ENCODE peak calls at places on chromosome 10, in four cellular contexts. G, J, N and H are unnamed samples.

GRCh38 chr10:110214380-110214826 is 7.0 kb downstream of the MXI1 start:
- DNase-seq in N (no peak), G (no peak), J (no peak), H (no peak)

GRCh38 chr10:61990761-61991135 is 89.2 kb downstream of the ARID5B start:
- DNase-seq in J (no peak), N (no peak), G (no peak), H (no peak)

GRCh38 chr10:101441539-101442455 is 87.8 kb downstream of the BTRC start:
- DNase-seq in G (no peak), J (peak), N (no peak), H (no peak)

GRCh38 chr10:131706952-131707351 is 193.9 kb upstream of the PPP2R2D start:
- DNase-seq in J (no peak), G (no peak), N (no peak), H (no peak)

GRCh38 chr10:49282879-49283321 is 16.1 kb upstream of the C10orf71 start:
- DNase-seq in J (no peak), N (peak), G (no peak), H (no peak)

GRCh38 chr10:113362645-113363091 is 190.2 kb upstream of the HABP2 start:
- DNase-seq in G (no peak), N (no peak), J (no peak), H (peak)

GRCh38 chr10:132869621-132870020 is 72.7 kb downstream of the CFAP46 start:
- DNase-seq in J (no peak), N (peak), G (peak), H (peak)

GRCh38 chr10:83459124-83459523 is 680.2 kb upstream of the GHITM start:
- DNase-seq in G (no peak), N (no peak), J (no peak), H (no peak)

GRCh38 chr10:111037868-111038267 is 39.0 kb upstream of the ADRA2A start:
- DNase-seq in G (no peak), J (no peak), N (no peak), H (no peak)

GRCh38 chr10:78567680-78568453 is 500.9 kb upstream of the ZMIZ1 start:
- DNase-seq in N (peak), J (no peak), G (no peak), H (no peak)

GRCh38 chr10:33116293-33116697 is 158.3 kb upstream of the ITGB1 start:
- DNase-seq in G (no peak), N (no peak), J (peak), H (peak)

GRCh38 chr10:84191106-84191505 is 3.2 kb upstream of the CDHR1 start:
- DNase-seq in J (no peak), N (no peak), G (peak), H (no peak)

GRCh38 chr10:15325243-15326002 is 45.7 kb downstream of the FAM171A1 start:
- DNase-seq in G (no peak), J (peak), N (no peak), H (no peak)

GRCh38 chr10:43689007-43689491 is 40.4 kb upstream of the ZNF32 start:
- DNase-seq in N (peak), G (no peak), J (no peak), H (no peak)

GRCh38 chr10:24716295-24716694 is 7.4 kb downstream of the ARHGAP21 start:
- DNase-seq in N (no peak), G (peak), J (peak), H (no peak)

GRCh38 chr10:85124592-85124991 is 796.2 kb downstream of the CCSER2 start:
- DNase-seq in J (no peak), N (no peak), G (no peak), H (no peak)

GRCh38 chr10:133089461-133089800 is 1.7 kb downstream of the ADGRA1 start:
- DNase-seq in J (no peak), G (no peak), N (no peak), H (no peak)

GRCh38 chr10:97321032-97321806 is 2.1 kb downstream of the FRAT1 start:
- DNase-seq in N (peak), G (peak), J (no peak), H (peak)

GRCh38 chr10:117131390-117132327 is 6.4 kb downstream of the VAX1 start:
- DNase-seq in J (no peak), N (no peak), G (peak), H (no peak)

GRCh38 chr10:12501851-12502525 is 152.6 kb downstream of the CAMK1D start:
- DNase-seq in G (no peak), N (peak), J (no peak), H (no peak)

GRCh38 chr10:75012471-75012870 is 99.0 kb upstream of the SAMD8 start:
- DNase-seq in N (no peak), G (no peak), J (no peak), H (no peak)

GRCh38 chr10:22320591-22321155 is at the start of gene BMI1:
- DNase-seq in N (peak), G (peak), J (peak), H (peak)

GRCh38 chr10:48589266-48589665 is 15.6 kb downstream of the ARHGAP22 start:
- DNase-seq in G (no peak), N (no peak), J (no peak), H (no peak)

GRCh38 chr10:124509836-124510535 is 48.4 kb downstream of the LHPP start:
- DNase-seq in G (no peak), N (no peak), J (no peak), H (no peak)

GRCh38 chr10:126521354-126521753 is 133.1 kb upstream of the ADAM12 start:
- DNase-seq in J (peak), G (no peak), N (no peak), H (no peak)

GRCh38 chr10:32225976-32226375 is 121.0 kb downstream of the EPC1 start:
- DNase-seq in J (no peak), G (no peak), N (no peak), H (no peak)

GRCh38 chr10:26854524-26854923 is 6.2 kb downstream of the ABI1 start:
- DNase-seq in J (no peak), N (no peak), G (no peak), H (no peak)

GRCh38 chr10:127797339-127797738 is 60.4 kb downstream of the FOXI2 start:
- DNase-seq in N (no peak), G (no peak), J (no peak), H (no peak)

GRCh38 chr10:33008499-33009243 is 50.6 kb upstream of the ITGB1 start:
- DNase-seq in J (peak), G (peak), N (peak), H (no peak)

GRCh38 chr10:23516530-23516929 is 77.7 kb downstream of the OTUD1 start:
- DNase-seq in G (no peak), J (peak), N (no peak), H (no peak)

GRCh38 chr10:79253704-79254103 is 93.6 kb upstream of the PPIF start:
- DNase-seq in G (no peak), J (no peak), N (no peak), H (no peak)

GRCh38 chr10:32377458-32378370 is 30.8 kb upstream of the EPC1 start:
- DNase-seq in J (peak), N (no peak), G (peak), H (no peak)

GRCh38 chr10:112938808-112939482 is 11.1 kb upstream of the TCF7L2 start:
- DNase-seq in G (no peak), N (no peak), J (no peak), H (no peak)

GRCh38 chr10:22386396-22386928 is 41.2 kb downstream of the SPAG6 start:
- DNase-seq in J (no peak), N (no peak), G (no peak), H (no peak)

GRCh38 chr10:60099998-60100747 is 193.8 kb upstream of the CCDC6 start:
- DNase-seq in J (peak), G (no peak), N (no peak), H (no peak)

GRCh38 chr10:78537018-78537417 is 503.4 kb downstream of the RPS24 start:
- DNase-seq in N (no peak), J (no peak), G (no peak), H (no peak)

GRCh38 chr10:11798862-11799735 is 24.1 kb upstream of the PROSER2 start:
- DNase-seq in G (no peak), N (no peak), J (no peak), H (no peak)

GRCh38 chr10:97174937-97175336 is 10.8 kb downstream of the SLIT1 start:
- DNase-seq in J (no peak), G (no peak), N (no peak), H (no peak)

GRCh38 chr10:75984067-75984466 is 552.6 kb downstream of the LRMDA start:
- DNase-seq in J (no peak), G (no peak), N (no peak), H (no peak)

GRCh38 chr10:73916761-73917470 is 6.0 kb downstream of the PLAU start:
- DNase-seq in N (no peak), G (peak), J (no peak), H (no peak)

GRCh38 chr10:73922007-73922863 is 11.3 kb downstream of the PLAU start:
- DNase-seq in G (no peak), N (no peak), J (no peak), H (no peak)

GRCh38 chr10:73917566-73918305 is 6.8 kb downstream of the PLAU start:
- DNase-seq in N (no peak), J (no peak), G (no peak), H (no peak)

GRCh38 chr10:73922864-73923133 is 11.9 kb downstream of the PLAU start:
- DNase-seq in J (no peak), G (no peak), N (no peak), H (no peak)

DNA sequence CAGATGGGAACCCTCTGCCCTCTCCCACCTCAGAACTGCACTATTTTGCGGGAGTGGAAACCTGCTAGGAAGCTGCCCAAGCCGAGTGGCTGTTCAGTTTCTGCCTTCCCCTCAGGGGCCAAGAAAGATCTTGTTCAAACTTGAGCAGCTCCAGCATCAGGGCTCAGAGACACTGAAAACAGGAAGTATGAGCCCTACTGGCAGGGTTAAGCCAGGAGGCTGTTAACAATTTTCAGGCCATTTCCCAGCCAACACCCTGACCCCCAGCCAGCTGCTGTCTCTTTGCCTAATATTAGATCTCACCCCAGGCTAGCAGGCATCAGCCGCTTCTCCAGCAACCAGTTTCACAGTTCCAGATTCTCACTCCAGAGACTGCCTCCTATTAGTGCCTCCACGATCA is 9.2 kb downstream of the PLAU start:
- DNase-seq in J (no peak), N (peak), G (peak), H (peak)
- TF ChIP-seq CTCF in J (no peak), N (no peak), G (no peak), H (no peak)

DNA sequence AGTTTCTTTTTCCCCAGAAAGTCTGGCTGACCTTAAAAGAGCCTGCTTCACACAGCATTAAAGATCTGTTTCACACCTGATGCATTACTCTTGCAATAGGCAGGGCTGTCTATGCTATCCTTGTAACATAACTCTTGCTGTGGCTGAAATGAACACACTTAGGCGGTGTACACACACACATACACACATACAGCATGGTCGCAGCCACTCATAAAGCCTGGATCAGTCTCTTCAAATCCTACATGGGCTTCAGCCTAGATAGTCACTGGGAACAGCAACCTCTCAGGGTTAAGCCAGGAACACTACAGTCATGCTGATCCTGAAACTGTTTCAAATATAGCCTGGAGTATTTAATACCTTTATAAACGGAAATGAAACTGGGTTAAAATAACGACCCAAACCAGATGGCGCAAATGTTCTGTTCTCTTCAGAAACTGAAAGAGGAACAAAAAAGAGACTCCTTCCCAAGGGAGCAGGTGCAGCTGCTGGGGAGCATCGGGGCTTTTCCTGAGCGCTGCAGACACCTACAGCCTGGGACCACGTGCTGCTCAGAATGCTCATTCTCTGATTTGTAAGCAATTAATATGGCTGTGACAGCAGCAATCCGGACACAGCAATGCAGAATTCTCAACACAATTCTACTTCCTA is 61.0 kb upstream of the SFMBT2 start:
- DNase-seq in N (no peak), G (peak), J (no peak), H (no peak)
- TF ChIP-seq EP300 in N (no peak), G (no peak), J (no peak), H (no peak)

GRCh38 chr10:1054684-1055083 is 1.5 kb upstream of the WDR37 start:
- DNase-seq in G (no peak), N (no peak), J (no peak), H (no peak)
- H3K4me3 ChIP-seq in G (no peak), N (no peak), J (peak), H (no peak)

DNA sequence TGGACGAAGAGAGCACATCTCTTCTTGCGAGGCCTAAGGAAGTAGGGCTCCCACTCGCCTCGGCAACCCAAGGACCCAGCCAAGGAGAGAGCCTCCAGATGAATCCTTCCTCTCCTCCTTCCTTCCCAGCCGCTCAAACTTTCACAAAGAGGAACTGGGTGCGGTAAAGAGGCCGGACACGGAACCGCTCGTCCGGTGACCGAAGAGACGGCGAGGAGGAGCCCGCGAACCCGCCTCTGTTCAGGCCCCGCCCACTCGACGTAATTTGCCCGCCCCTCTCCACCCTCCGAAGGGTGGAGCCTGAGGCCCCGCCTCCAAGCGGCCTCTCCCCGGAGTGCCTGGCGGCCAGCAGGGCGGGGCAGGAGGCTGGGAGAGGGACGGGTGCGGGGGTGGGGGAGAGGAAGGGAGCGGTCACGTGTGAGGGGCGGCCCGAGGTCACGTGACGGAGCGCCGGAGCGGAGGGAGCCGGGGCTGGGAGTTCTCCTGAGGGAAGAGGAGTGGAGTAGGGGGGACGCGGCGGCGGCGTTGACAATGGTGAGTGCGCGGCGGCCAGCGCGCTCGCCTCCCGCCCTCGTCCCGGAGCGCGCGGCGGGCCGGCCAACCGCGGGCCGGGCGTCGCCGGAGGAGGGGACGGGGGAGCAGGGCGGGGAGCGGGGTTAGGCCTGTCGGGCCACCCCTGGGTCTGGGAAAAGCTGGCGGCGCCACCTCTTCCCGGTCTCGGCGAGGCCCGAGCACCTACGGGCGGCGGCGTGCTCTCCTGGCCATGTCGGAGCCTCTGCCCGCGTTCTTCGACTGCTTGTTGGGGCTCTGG is at the start of gene VPS26A:
- DNase-seq in N (peak), G (peak), J (peak), H (peak)
- TF ChIP-seq CTCF in N (no peak), G (peak), J (peak), H (peak)

GRCh38 chr10:51708609-51709008 is 9.2 kb upstream of the CSTF2T start:
- DNase-seq in G (no peak), N (no peak), J (no peak), H (no peak)

GRCh38 chr10:51706225-51706624 is 6.8 kb upstream of the CSTF2T start:
- DNase-seq in G (peak), N (peak), J (no peak), H (peak)

GRCh38 chr10:51707821-51708424 is 8.5 kb upstream of the CSTF2T start:
- DNase-seq in J (no peak), G (no peak), N (no peak), H (no peak)

GRCh38 chr10:51705774-51706173 is 6.4 kb upstream of the CSTF2T start:
- DNase-seq in J (no peak), N (no peak), G (no peak), H (no peak)

GRCh38 chr10:51707392-51707791 is 8.0 kb upstream of the CSTF2T start:
- DNase-seq in N (peak), J (no peak), G (no peak), H (no peak)
- TF ChIP-seq EP300 in N (peak), J (no peak), G (peak), H (no peak)